ENCODE peak calls at places on chromosomes 4 and X, in four cellular contexts. One of them, this sample, is unnamed.

GRCh38 chr4:147727476-147728028 is 4.3 kb upstream of the ARHGAP10 start:
- DNase-seq in omental fat pad: no peak
- DNase-seq in left lung: no peak
- DNase-seq in GM20000: no peak
- DNase-seq in this sample: no peak

GRCh38 chrX:43002526-43003203 is 224.7 kb upstream of the PPP1R2C start:
- DNase-seq in GM20000: peak
- DNase-seq in omental fat pad: no peak
- DNase-seq in left lung: no peak
- DNase-seq in this sample: no peak

GRCh38 chr4:33134366-33134765 is 2414.2 kb downstream of the PCDH7 start:
- DNase-seq in omental fat pad: no peak
- DNase-seq in GM20000: no peak
- DNase-seq in left lung: no peak
- DNase-seq in this sample: no peak

GRCh38 chrX:46173159-46173558 is 372.1 kb downstream of the ZNF674 start:
- DNase-seq in GM20000: no peak
- DNase-seq in omental fat pad: no peak
- DNase-seq in left lung: no peak
- DNase-seq in this sample: no peak

GRCh38 chr4:4987656-4988055 is 31.6 kb downstream of the CYTL1 start:
- DNase-seq in GM20000: no peak
- DNase-seq in omental fat pad: no peak
- DNase-seq in left lung: no peak
- DNase-seq in this sample: no peak

GRCh38 chrX:41558531-41558930 is 111.4 kb downstream of the NYX start:
- DNase-seq in left lung: no peak
- DNase-seq in omental fat pad: no peak
- DNase-seq in GM20000: peak
- DNase-seq in this sample: no peak

GRCh38 chrX:104141087-104141760 is 15.6 kb downstream of the SLC25A53 start:
- DNase-seq in GM20000: no peak
- DNase-seq in left lung: no peak
- DNase-seq in omental fat pad: no peak
- DNase-seq in this sample: no peak

GRCh38 chr4:18917689-18918088 is 896.1 kb upstream of the LCORL start:
- DNase-seq in omental fat pad: no peak
- DNase-seq in GM20000: no peak
- DNase-seq in left lung: no peak
- DNase-seq in this sample: no peak

GRCh38 chr4:6750302-6751221 is 32.0 kb upstream of the KIAA0232 start:
- DNase-seq in left lung: no peak
- DNase-seq in omental fat pad: no peak
- DNase-seq in GM20000: no peak
- DNase-seq in this sample: no peak

GRCh38 chr4:71251266-71251665 is 87.6 kb upstream of the SLC4A4 start:
- DNase-seq in left lung: no peak
- DNase-seq in GM20000: no peak
- DNase-seq in omental fat pad: no peak
- DNase-seq in this sample: no peak

GRCh38 chr4:8540072-8540471 is 40.1 kb upstream of the GPR78 start:
- DNase-seq in GM20000: no peak
- DNase-seq in omental fat pad: no peak
- DNase-seq in left lung: peak
- DNase-seq in this sample: no peak

GRCh38 chrX:13055486-13055885 is 11.1 kb upstream of the FAM9C start:
- DNase-seq in omental fat pad: no peak
- DNase-seq in left lung: no peak
- DNase-seq in GM20000: no peak
- DNase-seq in this sample: no peak

GRCh38 chr4:81905966-81906365 is 434.3 kb upstream of the RASGEF1B start:
- DNase-seq in omental fat pad: no peak
- DNase-seq in left lung: no peak
- DNase-seq in GM20000: peak
- DNase-seq in this sample: no peak

GRCh38 chr4:41095973-41096372 is 118.4 kb downstream of the APBB2 start:
- DNase-seq in omental fat pad: no peak
- DNase-seq in left lung: no peak
- DNase-seq in GM20000: no peak
- DNase-seq in this sample: no peak

GRCh38 chr4:180141734-180142133 is 2101.5 kb upstream of the TENM3 start:
- DNase-seq in omental fat pad: no peak
- DNase-seq in GM20000: no peak
- DNase-seq in left lung: no peak
- DNase-seq in this sample: no peak

DNA sequence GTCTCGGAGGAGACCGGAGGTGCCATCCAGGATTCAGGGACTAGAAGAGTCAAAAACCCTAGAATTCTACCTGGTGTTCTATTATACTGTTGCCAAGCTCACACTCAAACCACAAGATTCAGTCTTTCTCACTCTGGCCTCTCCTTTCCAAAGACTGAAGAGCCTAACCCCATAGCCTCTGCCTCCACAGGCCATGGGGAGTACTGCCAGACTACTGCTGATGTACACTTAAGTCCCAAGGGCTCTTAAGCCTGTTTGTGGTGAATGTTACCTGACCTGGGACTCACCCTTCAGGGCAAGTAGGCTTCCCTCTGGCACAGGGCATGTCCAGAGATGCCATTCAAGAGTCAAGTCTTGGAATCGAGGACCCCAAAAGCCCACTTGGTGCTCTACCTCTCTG is 58.9 kb upstream of the IRS4 start:
- DNase-seq in omental fat pad: no peak
- DNase-seq in left lung: no peak
- DNase-seq in GM20000: no peak
- DNase-seq in this sample: no peak
- TF ChIP-seq CTCF in omental fat pad: no peak
- TF ChIP-seq CTCF in left lung: no peak
- TF ChIP-seq CTCF in GM20000: no peak
- TF ChIP-seq CTCF in this sample: no peak

DNA sequence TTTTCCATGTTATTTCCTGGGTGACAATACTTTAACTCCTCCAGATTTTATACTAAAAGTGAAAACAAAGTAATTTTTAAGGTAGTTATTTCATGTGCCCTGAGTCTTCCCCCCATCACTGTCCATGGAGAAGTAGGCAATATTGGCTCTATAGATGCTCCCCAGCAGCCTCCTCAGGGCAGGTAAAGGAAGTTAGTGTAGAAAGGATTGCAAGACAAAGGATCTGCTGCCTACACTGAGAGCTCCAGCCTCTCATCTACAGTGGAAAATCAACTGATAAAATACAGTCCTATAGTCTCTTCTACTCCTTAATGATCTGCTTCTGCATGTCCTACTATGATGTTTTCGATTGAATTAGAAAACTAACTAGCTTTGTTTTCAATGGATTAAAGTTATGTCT is 8.5 kb downstream of the POU3F4 start:
- DNase-seq in left lung: no peak
- DNase-seq in omental fat pad: no peak
- DNase-seq in GM20000: no peak
- DNase-seq in this sample: no peak
- TF ChIP-seq CTCF in left lung: no peak
- TF ChIP-seq CTCF in omental fat pad: no peak
- TF ChIP-seq CTCF in GM20000: no peak
- TF ChIP-seq CTCF in this sample: no peak

DNA sequence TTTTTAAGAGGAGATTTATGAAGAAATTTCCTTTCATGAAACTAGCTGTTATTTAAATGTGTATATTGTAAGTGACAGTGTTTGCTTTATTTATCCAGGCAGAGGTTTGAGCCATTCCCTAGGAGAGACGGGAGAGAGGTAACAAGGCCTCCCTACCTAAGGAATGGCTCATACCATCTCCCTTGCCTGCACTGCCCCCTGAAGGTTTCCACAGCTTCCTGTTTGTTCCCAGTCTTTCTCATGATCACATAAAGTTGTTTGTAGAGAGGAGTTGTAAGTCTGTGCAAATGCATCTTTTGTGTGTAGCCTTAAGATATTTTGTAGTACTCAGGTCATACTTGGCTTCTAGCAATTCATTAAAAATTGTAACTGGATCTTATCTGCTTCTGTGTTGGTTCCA is 1504.5 kb upstream of the PCDH10 start:
- DNase-seq in GM20000: no peak
- DNase-seq in left lung: no peak
- DNase-seq in omental fat pad: no peak
- DNase-seq in this sample: no peak
- TF ChIP-seq CTCF in GM20000: no peak
- TF ChIP-seq CTCF in left lung: no peak
- TF ChIP-seq CTCF in omental fat pad: no peak
- TF ChIP-seq CTCF in this sample: no peak

GRCh38 chrX:30489323-30489722 is 88.2 kb downstream of the TASL start:
- DNase-seq in left lung: no peak
- DNase-seq in omental fat pad: no peak
- DNase-seq in GM20000: no peak
- DNase-seq in this sample: no peak

GRCh38 chrX:30493348-30493747 is 84.2 kb downstream of the TASL start:
- DNase-seq in omental fat pad: no peak
- DNase-seq in left lung: no peak
- DNase-seq in GM20000: no peak
- DNase-seq in this sample: no peak

GRCh38 chrX:30483996-30484395 is 93.6 kb downstream of the TASL start:
- DNase-seq in left lung: no peak
- DNase-seq in GM20000: no peak
- DNase-seq in omental fat pad: no peak
- DNase-seq in this sample: no peak

GRCh38 chrX:30488092-30488491 is 89.5 kb downstream of the TASL start:
- DNase-seq in GM20000: peak
- DNase-seq in left lung: no peak
- DNase-seq in omental fat pad: no peak
- DNase-seq in this sample: no peak
- TF ChIP-seq CTCF in GM20000: no peak
- TF ChIP-seq CTCF in left lung: no peak
- TF ChIP-seq CTCF in omental fat pad: no peak
- TF ChIP-seq CTCF in this sample: no peak

GRCh38 chr4:10335050-10335449 is 122.2 kb downstream of the ZNF518B start:
- DNase-seq in left lung: no peak
- DNase-seq in GM20000: no peak
- DNase-seq in omental fat pad: no peak
- DNase-seq in this sample: no peak
- TF ChIP-seq CTCF in left lung: no peak
- TF ChIP-seq CTCF in GM20000: no peak
- TF ChIP-seq CTCF in omental fat pad: no peak
- TF ChIP-seq CTCF in this sample: no peak

DNA sequence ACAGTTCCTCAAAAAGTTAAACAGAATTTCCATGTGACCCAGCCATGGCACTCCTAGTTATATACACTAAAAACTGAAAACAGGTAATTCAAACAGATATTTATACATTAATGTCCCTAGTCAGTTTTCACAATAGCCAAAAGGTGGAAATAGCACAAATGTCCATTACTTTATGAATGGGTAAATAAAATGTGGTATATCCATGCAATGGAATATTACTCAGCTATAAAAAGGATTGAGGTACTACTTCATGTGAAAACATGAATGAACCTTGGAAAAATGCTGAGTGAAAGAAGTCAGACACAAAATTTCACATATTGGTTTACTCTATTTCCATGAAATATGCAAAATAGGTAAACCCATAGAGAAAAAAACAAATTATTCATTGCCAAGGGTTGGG is 351.8 kb upstream of the AMOT start:
- DNase-seq in omental fat pad: no peak
- DNase-seq in GM20000: no peak
- DNase-seq in left lung: no peak
- DNase-seq in this sample: no peak
- TF ChIP-seq CTCF in omental fat pad: no peak
- TF ChIP-seq CTCF in GM20000: no peak
- TF ChIP-seq CTCF in left lung: no peak
- TF ChIP-seq CTCF in this sample: no peak

GRCh38 chr4:35138449-35138848 is 1105.9 kb downstream of the ARAP2 start:
- DNase-seq in omental fat pad: no peak
- DNase-seq in GM20000: no peak
- DNase-seq in left lung: no peak
- DNase-seq in this sample: no peak
- TF ChIP-seq CTCF in omental fat pad: no peak
- TF ChIP-seq CTCF in GM20000: no peak
- TF ChIP-seq CTCF in left lung: no peak
- TF ChIP-seq CTCF in this sample: no peak

DNA sequence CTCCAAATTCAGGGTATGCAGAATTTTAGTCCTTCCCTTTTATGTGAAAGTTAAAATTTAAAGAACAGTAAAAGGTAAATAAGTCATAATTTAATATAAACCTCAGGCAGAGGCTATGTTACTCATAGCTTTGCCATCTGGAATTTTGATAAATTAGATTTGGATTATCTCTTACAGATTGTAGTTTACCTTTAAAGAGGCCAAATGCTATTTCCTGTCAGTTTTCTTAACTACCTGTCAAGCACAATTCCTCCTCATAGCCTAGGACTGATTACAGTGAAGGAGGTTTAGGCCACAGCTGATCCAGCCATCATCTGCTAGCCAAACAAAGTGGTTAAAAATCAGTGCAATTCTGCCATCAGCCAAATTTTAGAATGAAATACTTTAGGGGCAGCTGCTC is 128.1 kb downstream of the MFAP3L start:
- DNase-seq in left lung: no peak
- DNase-seq in omental fat pad: no peak
- DNase-seq in GM20000: no peak
- DNase-seq in this sample: no peak
- TF ChIP-seq CTCF in left lung: no peak
- TF ChIP-seq CTCF in omental fat pad: no peak
- TF ChIP-seq CTCF in GM20000: no peak
- TF ChIP-seq CTCF in this sample: no peak

GRCh38 chrX:47568656-47569295 is 7.8 kb downstream of the ARAF start:
- DNase-seq in GM20000: no peak
- DNase-seq in left lung: no peak
- DNase-seq in omental fat pad: no peak
- DNase-seq in this sample: no peak
- TF ChIP-seq CTCF in GM20000: peak
- TF ChIP-seq CTCF in left lung: peak
- TF ChIP-seq CTCF in omental fat pad: no peak
- TF ChIP-seq CTCF in this sample: no peak

DNA sequence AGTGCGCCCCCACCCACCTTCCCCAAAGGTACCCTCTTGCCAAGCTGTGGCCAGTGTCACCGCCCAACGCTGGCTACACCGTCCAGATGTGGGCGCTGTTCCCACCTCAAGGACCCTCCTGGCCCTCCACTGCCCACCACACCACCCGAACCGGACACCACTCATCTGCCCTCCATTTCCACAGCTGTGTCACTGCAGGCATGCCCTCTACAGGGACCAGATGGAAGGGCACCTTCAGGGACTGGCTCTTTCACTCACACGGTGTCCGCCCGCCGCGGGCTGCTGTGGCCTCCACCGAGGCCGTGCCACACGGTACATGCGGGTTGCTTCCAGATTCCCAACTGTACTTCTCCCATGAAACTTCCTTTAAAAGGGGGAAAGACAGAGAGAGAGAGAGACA is 87.7 kb downstream of the FAM53A start:
- DNase-seq in GM20000: no peak
- DNase-seq in left lung: no peak
- DNase-seq in omental fat pad: no peak
- DNase-seq in this sample: no peak
- TF ChIP-seq CTCF in GM20000: no peak
- TF ChIP-seq CTCF in left lung: no peak
- TF ChIP-seq CTCF in omental fat pad: no peak
- TF ChIP-seq CTCF in this sample: no peak

This sample was measured in activated B cell treated with CpG ODN at 0.5 μM for 24 hours.